ENCODE peak calls at places on chromosomes 2 and 18, in ten cellular contexts. A is T-helper 2 cell; V is HuH-7; R is HS-27A; G is stimulated activated CD4-positive, alpha-beta T cell treated with anti-CD3 and anti-CD28 coated beads, Interleukin-15, amount 100 ng/mL, for 24 hours; J is psoas muscle; I is posterior cingulate gyrus; Y is body of pancreas; N is activated CD4-positive, alpha-beta T cell treated with anti-CD3 and anti-CD28 coated beads for 48 hours; O is RCC 7860. L is an unnamed sample.

GRCh38 chr2:227890495-227891079 is 19.2 kb downstream of the DAW1 start:
- DNase-seq in G (no peak), V (no peak), Y (no peak), A (no peak), O (peak; percentile 49), J (no peak), N (no peak), R (no peak), I (no peak), L (no peak)

GRCh38 chr18:31040982-31041345 is 1.6 kb downstream of the DSC3 start:
- DNase-seq in V (no peak), R (no peak), Y (no peak), A (no peak), J (no peak), I (no peak), N (no peak), G (no peak), O (no peak), L (no peak)

GRCh38 chr2:172427256-172427989 is at the start of gene ITGA6:
- DNase-seq in V (peak; percentile 94), O (peak; percentile 64), A (peak; percentile 62), R (no peak), G (peak; percentile 86), J (peak; percentile 69), Y (peak; percentile 92), I (peak; percentile 40), N (peak; percentile 78), L (peak; percentile 74)

GRCh38 chr2:211205841-211206240 is 649.4 kb downstream of the CPS1 start:
- DNase-seq in O (no peak), Y (no peak), A (no peak), I (no peak), R (no peak), N (no peak), V (no peak), J (no peak), G (no peak), L (no peak)

GRCh38 chr2:161316686-161317085 is 8.5 kb downstream of the PSMD14 start:
- DNase-seq in I (no peak), J (no peak), G (no peak), A (no peak), V (no peak), O (no peak), Y (no peak), R (no peak), N (no peak), L (no peak)

GRCh38 chr2:20300656-20301055 is 50.0 kb downstream of the PUM2 start:
- DNase-seq in O (no peak), G (no peak), R (no peak), I (no peak), N (no peak), Y (no peak), V (no peak), A (no peak), J (no peak), L (no peak)

GRCh38 chr18:32677578-32677977 is 95.2 kb downstream of the KLHL14 start:
- DNase-seq in R (no peak), G (no peak), N (no peak), O (no peak), Y (no peak), J (no peak), I (no peak), A (no peak), V (no peak), L (no peak)

GRCh38 chr2:16644204-16644925 is 21.3 kb downstream of the CYRIA start:
- DNase-seq in V (no peak), O (peak; percentile 70), G (no peak), J (no peak), R (no peak), Y (no peak), A (no peak), N (no peak), I (no peak), L (no peak)

GRCh38 chr2:172333206-172333605 is 94.2 kb upstream of the ITGA6 start:
- DNase-seq in R (no peak), I (no peak), O (no peak), Y (no peak), N (no peak), J (no peak), A (no peak), V (no peak), G (no peak), L (no peak)

GRCh38 chr2:32289165-32290054 is 11.7 kb downstream of the YIPF4 start:
- DNase-seq in N (no peak), V (no peak), I (no peak), A (no peak), O (no peak), Y (no peak), J (no peak), G (no peak), R (no peak), L (no peak)

L was measured in activated naive CD8-positive, alpha-beta T cell treated with anti-CD3 and anti-CD28 coated beads, Interleukin-2, amount 50 U/mL, for 24 hours.